ENCODE peak calls at places on chromosomes 16 and 17, in six cellular contexts. One of them, this sample, is unnamed. For H3K27me3, the result is how much of the 10 kb centered on the place peaks cover.

GRCh38 chr16:12532871-12533610 is 270.6 kb downstream of the CPPED1 start:
- DNase-seq in H1: no peak
- DNase-seq in neuronal stem cell: no peak
- DNase-seq in mesenchymal stem cell: no peak
- DNase-seq in IMR-90: no peak
- DNase-seq in trophoblast cell: no peak
- DNase-seq in this sample: no peak

GRCh38 chr16:4918790-4919210 is 18.1 kb downstream of the PPL start:
- DNase-seq in H1: no peak
- DNase-seq in neuronal stem cell: no peak
- DNase-seq in mesenchymal stem cell: no peak
- DNase-seq in IMR-90: no peak
- DNase-seq in trophoblast cell: no peak
- DNase-seq in this sample: no peak

GRCh38 chr17:72974605-72975232 is 117.8 kb downstream of the SLC39A11 start:
- DNase-seq in H1: no peak
- DNase-seq in neuronal stem cell: no peak
- DNase-seq in mesenchymal stem cell: peak
- DNase-seq in IMR-90: peak
- DNase-seq in trophoblast cell: no peak
- DNase-seq in this sample: no peak

GRCh38 chr17:49365667-49366066 is 3.6 kb upstream of the ZNF652 start:
- DNase-seq in H1: no peak
- DNase-seq in neuronal stem cell: no peak
- DNase-seq in mesenchymal stem cell: peak
- DNase-seq in IMR-90: no peak
- DNase-seq in trophoblast cell: no peak
- DNase-seq in this sample: peak

GRCh38 chr16:8476824-8477223 is 113.5 kb downstream of the TMEM114 start:
- DNase-seq in H1: no peak
- DNase-seq in neuronal stem cell: no peak
- DNase-seq in mesenchymal stem cell: no peak
- DNase-seq in IMR-90: no peak
- DNase-seq in trophoblast cell: no peak
- DNase-seq in this sample: no peak

GRCh38 chr17:49646391-49647255 is 31.3 kb downstream of the SPOP start:
- DNase-seq in H1: no peak
- DNase-seq in neuronal stem cell: no peak
- DNase-seq in mesenchymal stem cell: peak
- DNase-seq in IMR-90: peak
- DNase-seq in trophoblast cell: peak
- DNase-seq in this sample: peak

GRCh38 chr17:33964344-33964979 is 290.6 kb upstream of the CCL2 start:
- DNase-seq in H1: no peak
- DNase-seq in neuronal stem cell: no peak
- DNase-seq in mesenchymal stem cell: no peak
- DNase-seq in IMR-90: no peak
- DNase-seq in trophoblast cell: no peak
- DNase-seq in this sample: peak

GRCh38 chr17:73827627-73828241 is 183.5 kb upstream of the SDK2 start:
- DNase-seq in H1: peak
- DNase-seq in neuronal stem cell: no peak
- DNase-seq in mesenchymal stem cell: no peak
- DNase-seq in IMR-90: no peak
- DNase-seq in trophoblast cell: no peak
- DNase-seq in this sample: peak

GRCh38 chr17:30380106-30380420 is 1.3 kb downstream of the CPD start:
- DNase-seq in H1: no peak
- DNase-seq in neuronal stem cell: no peak
- DNase-seq in mesenchymal stem cell: peak
- DNase-seq in IMR-90: peak
- DNase-seq in trophoblast cell: no peak
- DNase-seq in this sample: no peak

GRCh38 chr17:68288375-68288774 is 2.6 kb downstream of the SLC16A6 start:
- DNase-seq in H1: no peak
- DNase-seq in neuronal stem cell: no peak
- DNase-seq in mesenchymal stem cell: peak
- DNase-seq in IMR-90: no peak
- DNase-seq in trophoblast cell: no peak
- DNase-seq in this sample: peak

GRCh38 chr17:67477687-67478086 is 100.6 kb downstream of the PITPNC1 start:
- DNase-seq in H1: no peak
- DNase-seq in neuronal stem cell: no peak
- DNase-seq in mesenchymal stem cell: no peak
- DNase-seq in IMR-90: peak
- DNase-seq in trophoblast cell: no peak
- DNase-seq in this sample: no peak

GRCh38 chr17:82320956-82321927 is 3.8 kb upstream of the CD7 start:
- DNase-seq in H1: no peak
- DNase-seq in neuronal stem cell: no peak
- DNase-seq in mesenchymal stem cell: peak
- DNase-seq in IMR-90: no peak
- DNase-seq in trophoblast cell: no peak
- DNase-seq in this sample: peak

GRCh38 chr17:66474810-66475497 is 172.5 kb downstream of the PRKCA start:
- DNase-seq in H1: no peak
- DNase-seq in neuronal stem cell: no peak
- DNase-seq in mesenchymal stem cell: no peak
- DNase-seq in IMR-90: no peak
- DNase-seq in trophoblast cell: no peak
- DNase-seq in this sample: peak

GRCh38 chr17:29179232-29180036 is 764 bp downstream of the MYO18A start:
- DNase-seq in H1: peak
- DNase-seq in neuronal stem cell: peak
- DNase-seq in mesenchymal stem cell: peak
- DNase-seq in IMR-90: no peak
- DNase-seq in trophoblast cell: no peak
- DNase-seq in this sample: peak

GRCh38 chr17:35907691-35908090 is 22.9 kb downstream of the RDM1 start:
- DNase-seq in H1: no peak
- DNase-seq in neuronal stem cell: no peak
- DNase-seq in mesenchymal stem cell: no peak
- DNase-seq in IMR-90: no peak
- DNase-seq in trophoblast cell: no peak
- DNase-seq in this sample: no peak

GRCh38 chr17:1078062-1078711 is 81.3 kb downstream of the TIMM22 start:
- DNase-seq in H1: no peak
- DNase-seq in neuronal stem cell: no peak
- DNase-seq in mesenchymal stem cell: no peak
- DNase-seq in IMR-90: no peak
- DNase-seq in trophoblast cell: no peak
- DNase-seq in this sample: peak

GRCh38 chr16:23650674-23651073 is 9.4 kb downstream of the DCTN5 start:
- DNase-seq in H1: no peak
- DNase-seq in neuronal stem cell: no peak
- DNase-seq in mesenchymal stem cell: no peak
- DNase-seq in IMR-90: peak
- DNase-seq in trophoblast cell: no peak
- DNase-seq in this sample: peak

GRCh38 chr17:10583834-10584233 is 34.4 kb upstream of the MYH2 start:
- DNase-seq in H1: no peak
- DNase-seq in neuronal stem cell: no peak
- DNase-seq in mesenchymal stem cell: no peak
- DNase-seq in IMR-90: no peak
- DNase-seq in trophoblast cell: no peak
- DNase-seq in this sample: no peak

GRCh38 chr17:48499248-48499647 is 31.6 kb downstream of the HOXB1 start:
- DNase-seq in H1: no peak
- DNase-seq in neuronal stem cell: no peak
- DNase-seq in mesenchymal stem cell: peak
- DNase-seq in IMR-90: peak
- DNase-seq in trophoblast cell: no peak
- DNase-seq in this sample: no peak

GRCh38 chr16:82793550-82794244 is 166.9 kb downstream of the CDH13 start:
- DNase-seq in H1: no peak
- DNase-seq in neuronal stem cell: no peak
- DNase-seq in mesenchymal stem cell: no peak
- DNase-seq in IMR-90: no peak
- DNase-seq in trophoblast cell: no peak
- DNase-seq in this sample: no peak

GRCh38 chr17:75352079-75352569 is 53.4 kb downstream of the GRB2 start:
- DNase-seq in H1: no peak
- DNase-seq in neuronal stem cell: no peak
- DNase-seq in mesenchymal stem cell: no peak
- DNase-seq in IMR-90: no peak
- DNase-seq in trophoblast cell: no peak
- DNase-seq in this sample: peak

GRCh38 chr16:22788190-22788530 is 25.8 kb upstream of the HS3ST2 start:
- DNase-seq in H1: no peak
- DNase-seq in neuronal stem cell: no peak
- DNase-seq in mesenchymal stem cell: no peak
- DNase-seq in IMR-90: no peak
- DNase-seq in trophoblast cell: no peak
- DNase-seq in this sample: no peak

GRCh38 chr17:64327201-64327930 is 63.3 kb downstream of the PECAM1 start:
- DNase-seq in H1: no peak
- DNase-seq in neuronal stem cell: no peak
- DNase-seq in mesenchymal stem cell: no peak
- DNase-seq in IMR-90: no peak
- DNase-seq in trophoblast cell: no peak
- DNase-seq in this sample: no peak

GRCh38 chr16:19118938-19119431 is 5.2 kb downstream of the ITPRIPL2 start:
- DNase-seq in H1: no peak
- DNase-seq in neuronal stem cell: no peak
- DNase-seq in mesenchymal stem cell: peak
- DNase-seq in IMR-90: peak
- DNase-seq in trophoblast cell: peak
- DNase-seq in this sample: no peak

GRCh38 chr17:71975998-71976649 is 144.7 kb upstream of the SOX9 start:
- DNase-seq in H1: no peak
- DNase-seq in neuronal stem cell: no peak
- DNase-seq in mesenchymal stem cell: peak
- DNase-seq in IMR-90: peak
- DNase-seq in trophoblast cell: peak
- DNase-seq in this sample: peak

GRCh38 chr17:59101178-59101577 is 5.5 kb downstream of the TRIM37 start:
- DNase-seq in H1: no peak
- DNase-seq in neuronal stem cell: no peak
- DNase-seq in mesenchymal stem cell: no peak
- DNase-seq in IMR-90: no peak
- DNase-seq in trophoblast cell: no peak
- DNase-seq in this sample: no peak

GRCh38 chr17:65918450-65918849 is 273.5 kb downstream of the CEP112 start:
- DNase-seq in H1: no peak
- DNase-seq in neuronal stem cell: no peak
- DNase-seq in mesenchymal stem cell: no peak
- DNase-seq in IMR-90: no peak
- DNase-seq in trophoblast cell: no peak
- DNase-seq in this sample: no peak

GRCh38 chr17:20267459-20267842 is 199.9 kb downstream of the LGALS9B start:
- DNase-seq in H1: no peak
- DNase-seq in neuronal stem cell: no peak
- DNase-seq in mesenchymal stem cell: no peak
- DNase-seq in IMR-90: no peak
- DNase-seq in trophoblast cell: no peak
- DNase-seq in this sample: no peak

GRCh38 chr16:65002265-65002664 is 119.6 kb downstream of the CDH11 start:
- DNase-seq in H1: no peak
- DNase-seq in neuronal stem cell: no peak
- DNase-seq in mesenchymal stem cell: peak
- DNase-seq in IMR-90: peak
- DNase-seq in trophoblast cell: no peak
- DNase-seq in this sample: no peak

GRCh38 chr16:69410285-69410990 is 14.0 kb upstream of the CYB5B start:
- DNase-seq in H1: no peak
- DNase-seq in neuronal stem cell: no peak
- DNase-seq in mesenchymal stem cell: peak
- DNase-seq in IMR-90: peak
- DNase-seq in trophoblast cell: no peak
- DNase-seq in this sample: no peak
- H2BK5ac ChIP-seq in H1: no peak
- H2BK5ac ChIP-seq in neuronal stem cell: no peak
- H2BK5ac ChIP-seq in mesenchymal stem cell: no peak
- H2BK5ac ChIP-seq in IMR-90: peak
- H2BK5ac ChIP-seq in trophoblast cell: no peak
- H2BK5ac ChIP-seq in this sample: no peak

DNA sequence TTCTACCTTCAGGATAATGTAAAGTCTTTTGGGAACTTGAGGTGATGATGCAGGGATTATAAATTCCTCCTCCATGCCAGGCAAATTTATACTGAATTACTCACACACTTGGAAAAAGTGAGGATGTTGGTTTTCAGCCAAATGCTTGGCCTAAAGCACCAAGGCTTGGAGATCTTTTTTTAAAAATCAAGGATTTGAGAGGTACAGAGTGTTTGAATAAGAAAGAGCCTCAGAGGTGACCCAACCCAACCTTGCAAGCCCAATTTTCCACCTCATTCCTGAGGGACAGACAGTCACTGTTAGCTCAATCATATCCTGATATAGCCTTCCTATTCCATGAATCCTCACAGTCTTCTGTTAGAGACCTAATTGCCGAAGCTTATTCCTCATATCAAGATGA is 14.0 kb downstream of the GRIN2A start:
- DNase-seq in H1: no peak
- DNase-seq in neuronal stem cell: no peak
- DNase-seq in mesenchymal stem cell: no peak
- DNase-seq in IMR-90: no peak
- DNase-seq in trophoblast cell: no peak
- DNase-seq in this sample: no peak
- H3K4me3 ChIP-seq in H1: no peak
- H3K4me3 ChIP-seq in neuronal stem cell: no peak
- H3K4me3 ChIP-seq in mesenchymal stem cell: no peak
- H3K4me3 ChIP-seq in IMR-90: no peak
- H3K4me3 ChIP-seq in trophoblast cell: no peak
- H3K4me3 ChIP-seq in this sample: no peak

GRCh38 chr17:21371511-21372081 is 4.6 kb upstream of the KCNJ12 start:
- DNase-seq in H1: no peak
- DNase-seq in neuronal stem cell: no peak
- DNase-seq in mesenchymal stem cell: no peak
- DNase-seq in IMR-90: no peak
- DNase-seq in trophoblast cell: no peak
- DNase-seq in this sample: no peak

GRCh38 chr17:21372256-21372954 is 3.8 kb upstream of the KCNJ12 start:
- DNase-seq in H1: no peak
- DNase-seq in neuronal stem cell: no peak
- DNase-seq in mesenchymal stem cell: no peak
- DNase-seq in IMR-90: no peak
- DNase-seq in trophoblast cell: no peak
- DNase-seq in this sample: no peak

GRCh38 chr17:21374455-21375161 is 1.5 kb upstream of the KCNJ12 start:
- DNase-seq in H1: no peak
- DNase-seq in neuronal stem cell: no peak
- DNase-seq in mesenchymal stem cell: no peak
- DNase-seq in IMR-90: no peak
- DNase-seq in trophoblast cell: no peak
- DNase-seq in this sample: peak

GRCh38 chr17:21373696-21374454 is 2.3 kb upstream of the KCNJ12 start:
- DNase-seq in H1: no peak
- DNase-seq in neuronal stem cell: no peak
- DNase-seq in mesenchymal stem cell: no peak
- DNase-seq in IMR-90: no peak
- DNase-seq in trophoblast cell: no peak
- DNase-seq in this sample: no peak

GRCh38 chr17:21373034-21373433 is 3.1 kb upstream of the KCNJ12 start:
- DNase-seq in H1: no peak
- DNase-seq in neuronal stem cell: no peak
- DNase-seq in mesenchymal stem cell: no peak
- DNase-seq in IMR-90: no peak
- DNase-seq in trophoblast cell: no peak
- DNase-seq in this sample: no peak
- H3K27me3 ChIP-seq in H1: under half
- H3K27me3 ChIP-seq in neuronal stem cell: under half
- H3K27me3 ChIP-seq in mesenchymal stem cell: under half
- H3K27me3 ChIP-seq in IMR-90: half or more
- H3K27me3 ChIP-seq in trophoblast cell: under half
- H3K27me3 ChIP-seq in this sample: under half

GRCh38 chr17:44220211-44221071 is 966 bp upstream of the UBTF start:
- DNase-seq in H1: no peak
- DNase-seq in neuronal stem cell: peak
- DNase-seq in mesenchymal stem cell: peak
- DNase-seq in IMR-90: peak
- DNase-seq in trophoblast cell: peak
- DNase-seq in this sample: peak
- H2BK5ac ChIP-seq in H1: peak
- H2BK5ac ChIP-seq in neuronal stem cell: peak
- H2BK5ac ChIP-seq in mesenchymal stem cell: peak
- H2BK5ac ChIP-seq in IMR-90: peak
- H2BK5ac ChIP-seq in trophoblast cell: peak
- H2BK5ac ChIP-seq in this sample: peak